ENCODE peak calls at places on chromosomes 12 and 14, in ten cellular contexts. One of them, this sample, is unnamed.

GRCh38 chr12:111240374-111240773 is 128.5 kb downstream of the PHETA1 start:
- DNase-seq in coronary artery: no peak
- DNase-seq in kidney glomerular epithelial cell: no peak
- DNase-seq in CD4-positive, CD25-positive, alpha-beta regulatory T cell: no peak
- DNase-seq in stimulated activated CD4-positive, alpha-beta T cell treated with anti-CD3 and anti-CD28 coated beads, Interleukin-12 subunit alpha, Interleukin-12 subunit beta, amount 100 ng/mL, for 4 hours: no peak
- DNase-seq in cerebellar cortex: no peak
- DNase-seq in heart right ventricle: no peak
- DNase-seq in A549: no peak
- DNase-seq in cardiac fibroblast: no peak
- DNase-seq in MM.1S: no peak
- DNase-seq in this sample: no peak

GRCh38 chr12:118373628-118374027 is 921 bp upstream of the TAOK3 start:
- DNase-seq in kidney glomerular epithelial cell: no peak
- DNase-seq in A549: no peak
- DNase-seq in coronary artery: no peak
- DNase-seq in heart right ventricle: no peak
- DNase-seq in MM.1S: no peak
- DNase-seq in CD4-positive, CD25-positive, alpha-beta regulatory T cell: no peak
- DNase-seq in stimulated activated CD4-positive, alpha-beta T cell treated with anti-CD3 and anti-CD28 coated beads, Interleukin-12 subunit alpha, Interleukin-12 subunit beta, amount 100 ng/mL, for 4 hours: no peak
- DNase-seq in cardiac fibroblast: no peak
- DNase-seq in cerebellar cortex: no peak
- DNase-seq in this sample: no peak

GRCh38 chr14:60250318-60251035 is 1.5 kb downstream of the PPM1A start:
- DNase-seq in heart right ventricle: no peak
- DNase-seq in cardiac fibroblast: no peak
- DNase-seq in kidney glomerular epithelial cell: peak
- DNase-seq in MM.1S: no peak
- DNase-seq in coronary artery: no peak
- DNase-seq in A549: peak
- DNase-seq in stimulated activated CD4-positive, alpha-beta T cell treated with anti-CD3 and anti-CD28 coated beads, Interleukin-12 subunit alpha, Interleukin-12 subunit beta, amount 100 ng/mL, for 4 hours: no peak
- DNase-seq in cerebellar cortex: peak
- DNase-seq in CD4-positive, CD25-positive, alpha-beta regulatory T cell: no peak
- DNase-seq in this sample: no peak

GRCh38 chr12:88371416-88372183 is 208.7 kb downstream of the KITLG start:
- DNase-seq in heart right ventricle: no peak
- DNase-seq in CD4-positive, CD25-positive, alpha-beta regulatory T cell: no peak
- DNase-seq in kidney glomerular epithelial cell: no peak
- DNase-seq in coronary artery: no peak
- DNase-seq in cardiac fibroblast: peak
- DNase-seq in MM.1S: no peak
- DNase-seq in cerebellar cortex: no peak
- DNase-seq in A549: peak
- DNase-seq in stimulated activated CD4-positive, alpha-beta T cell treated with anti-CD3 and anti-CD28 coated beads, Interleukin-12 subunit alpha, Interleukin-12 subunit beta, amount 100 ng/mL, for 4 hours: no peak
- DNase-seq in this sample: no peak

GRCh38 chr14:77485901-77486678 is 12.5 kb downstream of the ISM2 start:
- DNase-seq in cardiac fibroblast: peak
- DNase-seq in heart right ventricle: no peak
- DNase-seq in cerebellar cortex: no peak
- DNase-seq in stimulated activated CD4-positive, alpha-beta T cell treated with anti-CD3 and anti-CD28 coated beads, Interleukin-12 subunit alpha, Interleukin-12 subunit beta, amount 100 ng/mL, for 4 hours: no peak
- DNase-seq in kidney glomerular epithelial cell: peak
- DNase-seq in MM.1S: no peak
- DNase-seq in A549: peak
- DNase-seq in coronary artery: no peak
- DNase-seq in CD4-positive, CD25-positive, alpha-beta regulatory T cell: no peak
- DNase-seq in this sample: no peak

GRCh38 chr12:6238875-6239274 is 38.7 kb downstream of the CD9 start:
- DNase-seq in heart right ventricle: no peak
- DNase-seq in stimulated activated CD4-positive, alpha-beta T cell treated with anti-CD3 and anti-CD28 coated beads, Interleukin-12 subunit alpha, Interleukin-12 subunit beta, amount 100 ng/mL, for 4 hours: no peak
- DNase-seq in cardiac fibroblast: no peak
- DNase-seq in cerebellar cortex: no peak
- DNase-seq in MM.1S: no peak
- DNase-seq in A549: no peak
- DNase-seq in CD4-positive, CD25-positive, alpha-beta regulatory T cell: no peak
- DNase-seq in kidney glomerular epithelial cell: no peak
- DNase-seq in coronary artery: no peak
- DNase-seq in this sample: no peak

GRCh38 chr12:68001486-68002466 is 12.5 kb downstream of the IFNG-AS1 start:
- DNase-seq in cerebellar cortex: peak
- DNase-seq in coronary artery: no peak
- DNase-seq in cardiac fibroblast: peak
- DNase-seq in heart right ventricle: no peak
- DNase-seq in CD4-positive, CD25-positive, alpha-beta regulatory T cell: no peak
- DNase-seq in MM.1S: no peak
- DNase-seq in kidney glomerular epithelial cell: peak
- DNase-seq in A549: peak
- DNase-seq in stimulated activated CD4-positive, alpha-beta T cell treated with anti-CD3 and anti-CD28 coated beads, Interleukin-12 subunit alpha, Interleukin-12 subunit beta, amount 100 ng/mL, for 4 hours: no peak
- DNase-seq in this sample: peak

GRCh38 chr14:66600416-66600815 is 92.5 kb downstream of the GPHN start:
- DNase-seq in A549: no peak
- DNase-seq in coronary artery: no peak
- DNase-seq in cerebellar cortex: no peak
- DNase-seq in kidney glomerular epithelial cell: no peak
- DNase-seq in MM.1S: no peak
- DNase-seq in cardiac fibroblast: peak
- DNase-seq in CD4-positive, CD25-positive, alpha-beta regulatory T cell: no peak
- DNase-seq in stimulated activated CD4-positive, alpha-beta T cell treated with anti-CD3 and anti-CD28 coated beads, Interleukin-12 subunit alpha, Interleukin-12 subunit beta, amount 100 ng/mL, for 4 hours: no peak
- DNase-seq in heart right ventricle: no peak
- DNase-seq in this sample: no peak

This sample was measured in Kasumi-1.